ENCODE peak calls at places on chromosomes 1 and 21, in seven cellular contexts. One of them, this sample, is unnamed.

GRCh38 chr1:103341377-103341880 is 184.1 kb upstream of the RNPC3 start:
- DNase-seq in HFF-Myc: no peak
- DNase-seq in colonic mucosa: no peak
- DNase-seq in Caco-2: no peak
- DNase-seq in upper lobe of right lung: no peak
- DNase-seq in cardiac muscle cell: no peak
- DNase-seq in brain microvascular endothelial cell: no peak
- DNase-seq in this sample: no peak

GRCh38 chr1:33442141-33442540 is 11.2 kb upstream of the PHC2 start:
- DNase-seq in HFF-Myc: no peak
- DNase-seq in colonic mucosa: no peak
- DNase-seq in Caco-2: no peak
- DNase-seq in upper lobe of right lung: no peak
- DNase-seq in cardiac muscle cell: no peak
- DNase-seq in brain microvascular endothelial cell: no peak
- DNase-seq in this sample: no peak

GRCh38 chr1:39996396-39997004 is 41.6 kb downstream of the MFSD2A start:
- DNase-seq in HFF-Myc: no peak
- DNase-seq in colonic mucosa: no peak
- DNase-seq in Caco-2: no peak
- DNase-seq in upper lobe of right lung: no peak
- DNase-seq in cardiac muscle cell: no peak
- DNase-seq in brain microvascular endothelial cell: no peak
- DNase-seq in this sample: no peak

GRCh38 chr1:172105230-172105629 is 263.9 kb downstream of the DNM3 start:
- DNase-seq in HFF-Myc: no peak
- DNase-seq in colonic mucosa: no peak
- DNase-seq in Caco-2: no peak
- DNase-seq in upper lobe of right lung: no peak
- DNase-seq in cardiac muscle cell: no peak
- DNase-seq in brain microvascular endothelial cell: no peak
- DNase-seq in this sample: no peak

GRCh38 chr1:229254910-229255541 is 15.9 kb upstream of the RAB4A start:
- DNase-seq in HFF-Myc: no peak
- DNase-seq in colonic mucosa: no peak
- DNase-seq in Caco-2: no peak
- DNase-seq in upper lobe of right lung: no peak
- DNase-seq in cardiac muscle cell: no peak
- DNase-seq in brain microvascular endothelial cell: no peak
- DNase-seq in this sample: peak

GRCh38 chr1:208654241-208654640 is 410.1 kb upstream of the PLXNA2 start:
- DNase-seq in HFF-Myc: no peak
- DNase-seq in colonic mucosa: peak
- DNase-seq in Caco-2: peak
- DNase-seq in upper lobe of right lung: no peak
- DNase-seq in cardiac muscle cell: peak
- DNase-seq in brain microvascular endothelial cell: peak
- DNase-seq in this sample: peak

GRCh38 chr1:41891403-41891896 is 27.3 kb downstream of the HIVEP3 start:
- DNase-seq in HFF-Myc: no peak
- DNase-seq in colonic mucosa: peak
- DNase-seq in Caco-2: no peak
- DNase-seq in upper lobe of right lung: peak
- DNase-seq in cardiac muscle cell: no peak
- DNase-seq in brain microvascular endothelial cell: no peak
- DNase-seq in this sample: peak

GRCh38 chr1:3679098-3679555 is 26.8 kb downstream of the TP73 start:
- DNase-seq in HFF-Myc: no peak
- DNase-seq in colonic mucosa: no peak
- DNase-seq in Caco-2: no peak
- DNase-seq in upper lobe of right lung: no peak
- DNase-seq in cardiac muscle cell: no peak
- DNase-seq in brain microvascular endothelial cell: no peak
- DNase-seq in this sample: no peak

GRCh38 chr1:14666376-14666775 is 67.9 kb downstream of the KAZN start:
- DNase-seq in HFF-Myc: no peak
- DNase-seq in colonic mucosa: no peak
- DNase-seq in Caco-2: no peak
- DNase-seq in upper lobe of right lung: no peak
- DNase-seq in cardiac muscle cell: no peak
- DNase-seq in brain microvascular endothelial cell: no peak
- DNase-seq in this sample: peak

GRCh38 chr1:63721531-63722189 is 52.2 kb upstream of the ROR1 start:
- DNase-seq in HFF-Myc: no peak
- DNase-seq in colonic mucosa: no peak
- DNase-seq in Caco-2: no peak
- DNase-seq in upper lobe of right lung: no peak
- DNase-seq in cardiac muscle cell: peak
- DNase-seq in brain microvascular endothelial cell: peak
- DNase-seq in this sample: peak

DNA sequence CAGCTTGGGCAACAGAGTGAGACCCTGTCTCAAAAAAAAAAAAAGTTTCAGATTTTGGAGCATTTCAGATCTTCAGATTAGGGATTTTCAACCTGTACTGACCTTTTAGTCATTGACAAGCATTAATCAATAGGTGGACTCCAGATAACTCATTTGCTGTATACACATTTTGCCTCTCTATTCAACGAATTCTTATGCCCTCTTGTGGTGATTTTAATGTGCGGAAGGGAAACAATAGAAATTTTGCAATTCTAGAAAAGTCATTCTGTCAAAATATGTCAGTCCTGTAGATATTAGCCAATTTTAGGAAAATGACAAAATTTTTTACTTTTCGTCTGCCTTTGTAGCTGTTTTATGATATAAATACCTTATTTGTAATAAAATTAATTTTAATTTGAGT is 11.6 kb upstream of the OR2G2 start:
- DNase-seq in HFF-Myc: no peak
- DNase-seq in colonic mucosa: no peak
- DNase-seq in Caco-2: peak
- DNase-seq in upper lobe of right lung: no peak
- DNase-seq in cardiac muscle cell: peak
- DNase-seq in brain microvascular endothelial cell: no peak
- DNase-seq in this sample: peak
- TF ChIP-seq CTCF in HFF-Myc: no peak
- TF ChIP-seq CTCF in colonic mucosa: peak
- TF ChIP-seq CTCF in Caco-2: peak
- TF ChIP-seq CTCF in upper lobe of right lung: peak
- TF ChIP-seq CTCF in cardiac muscle cell: peak
- TF ChIP-seq CTCF in brain microvascular endothelial cell: no peak
- TF ChIP-seq CTCF in this sample: peak

GRCh38 chr1:218346391-218347204 is 1.5 kb downstream of the TGFB2 start:
- DNase-seq in HFF-Myc: no peak
- DNase-seq in colonic mucosa: no peak
- DNase-seq in Caco-2: peak
- DNase-seq in upper lobe of right lung: no peak
- DNase-seq in cardiac muscle cell: no peak
- DNase-seq in brain microvascular endothelial cell: no peak
- DNase-seq in this sample: peak
- H3K4me3 ChIP-seq in HFF-Myc: peak
- H3K4me3 ChIP-seq in colonic mucosa: peak
- H3K4me3 ChIP-seq in Caco-2: peak
- H3K4me3 ChIP-seq in upper lobe of right lung: peak
- H3K4me3 ChIP-seq in cardiac muscle cell: peak
- H3K4me3 ChIP-seq in brain microvascular endothelial cell: peak
- H3K4me3 ChIP-seq in this sample: peak

DNA sequence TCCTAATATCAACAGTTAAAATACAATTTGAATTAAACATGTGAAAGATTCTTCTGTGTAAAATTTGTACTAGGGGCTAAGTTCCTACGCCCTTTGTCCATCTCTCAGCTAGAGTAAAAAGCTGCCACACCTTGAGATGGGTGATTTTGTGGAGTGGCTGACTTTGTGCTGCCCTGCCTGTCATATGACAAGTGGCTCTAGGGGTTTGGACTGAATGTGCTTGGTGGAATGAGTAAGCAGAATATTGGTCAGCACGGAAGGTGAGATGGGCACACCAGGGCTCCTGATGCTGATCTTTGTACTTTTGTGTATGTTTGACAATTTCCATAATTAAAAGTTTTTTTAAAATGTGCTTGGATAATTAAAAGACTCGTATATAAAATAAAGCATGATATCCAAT is 133.6 kb upstream of the SLC45A1 start:
- DNase-seq in HFF-Myc: no peak
- DNase-seq in colonic mucosa: no peak
- DNase-seq in Caco-2: no peak
- DNase-seq in upper lobe of right lung: no peak
- DNase-seq in cardiac muscle cell: no peak
- DNase-seq in brain microvascular endothelial cell: no peak
- DNase-seq in this sample: no peak
- TF ChIP-seq CTCF in HFF-Myc: no peak
- TF ChIP-seq CTCF in colonic mucosa: no peak
- TF ChIP-seq CTCF in Caco-2: no peak
- TF ChIP-seq CTCF in upper lobe of right lung: no peak
- TF ChIP-seq CTCF in cardiac muscle cell: no peak
- TF ChIP-seq CTCF in brain microvascular endothelial cell: no peak
- TF ChIP-seq CTCF in this sample: no peak

DNA sequence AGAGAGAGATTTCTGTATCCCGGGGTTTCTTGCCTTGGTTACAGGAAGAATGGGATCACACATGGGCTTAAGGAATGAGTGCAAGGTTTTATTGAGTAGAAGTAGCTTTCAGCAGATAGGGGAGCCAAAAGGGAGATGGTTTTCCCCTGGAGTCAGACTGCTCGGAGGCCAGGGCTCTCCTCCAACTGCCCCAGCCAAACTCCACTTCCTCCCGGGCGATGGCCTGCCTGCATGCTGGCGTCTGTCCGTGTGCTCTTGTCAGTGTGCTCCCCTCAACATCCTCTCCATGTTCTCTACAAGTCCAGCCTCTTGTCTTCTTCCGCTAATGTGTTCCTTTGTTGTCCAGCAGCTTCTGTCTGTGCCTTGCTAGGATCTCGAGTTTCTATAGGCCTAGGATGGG is 421.3 kb upstream of the ADGRL2 start:
- DNase-seq in HFF-Myc: no peak
- DNase-seq in colonic mucosa: no peak
- DNase-seq in Caco-2: no peak
- DNase-seq in upper lobe of right lung: no peak
- DNase-seq in cardiac muscle cell: no peak
- DNase-seq in brain microvascular endothelial cell: no peak
- DNase-seq in this sample: no peak
- H3K4me3 ChIP-seq in HFF-Myc: no peak
- H3K4me3 ChIP-seq in colonic mucosa: no peak
- H3K4me3 ChIP-seq in Caco-2: no peak
- H3K4me3 ChIP-seq in upper lobe of right lung: no peak
- H3K4me3 ChIP-seq in cardiac muscle cell: no peak
- H3K4me3 ChIP-seq in brain microvascular endothelial cell: no peak
- H3K4me3 ChIP-seq in this sample: no peak

GRCh38 chr1:53186533-53186932 is 10.1 kb upstream of the CPT2 start:
- DNase-seq in HFF-Myc: no peak
- DNase-seq in colonic mucosa: peak
- DNase-seq in Caco-2: no peak
- DNase-seq in upper lobe of right lung: no peak
- DNase-seq in cardiac muscle cell: no peak
- DNase-seq in brain microvascular endothelial cell: no peak
- DNase-seq in this sample: no peak

GRCh38 chr1:53187371-53187770 is 9.3 kb upstream of the CPT2 start:
- DNase-seq in HFF-Myc: no peak
- DNase-seq in colonic mucosa: no peak
- DNase-seq in Caco-2: no peak
- DNase-seq in upper lobe of right lung: no peak
- DNase-seq in cardiac muscle cell: no peak
- DNase-seq in brain microvascular endothelial cell: no peak
- DNase-seq in this sample: no peak

GRCh38 chr1:53188099-53188498 is 8.5 kb upstream of the CPT2 start:
- DNase-seq in HFF-Myc: no peak
- DNase-seq in colonic mucosa: no peak
- DNase-seq in Caco-2: no peak
- DNase-seq in upper lobe of right lung: no peak
- DNase-seq in cardiac muscle cell: no peak
- DNase-seq in brain microvascular endothelial cell: no peak
- DNase-seq in this sample: no peak

GRCh38 chr1:53189061-53189460 is 7.6 kb upstream of the CPT2 start:
- DNase-seq in HFF-Myc: no peak
- DNase-seq in colonic mucosa: no peak
- DNase-seq in Caco-2: no peak
- DNase-seq in upper lobe of right lung: no peak
- DNase-seq in cardiac muscle cell: no peak
- DNase-seq in brain microvascular endothelial cell: no peak
- DNase-seq in this sample: no peak

DNA sequence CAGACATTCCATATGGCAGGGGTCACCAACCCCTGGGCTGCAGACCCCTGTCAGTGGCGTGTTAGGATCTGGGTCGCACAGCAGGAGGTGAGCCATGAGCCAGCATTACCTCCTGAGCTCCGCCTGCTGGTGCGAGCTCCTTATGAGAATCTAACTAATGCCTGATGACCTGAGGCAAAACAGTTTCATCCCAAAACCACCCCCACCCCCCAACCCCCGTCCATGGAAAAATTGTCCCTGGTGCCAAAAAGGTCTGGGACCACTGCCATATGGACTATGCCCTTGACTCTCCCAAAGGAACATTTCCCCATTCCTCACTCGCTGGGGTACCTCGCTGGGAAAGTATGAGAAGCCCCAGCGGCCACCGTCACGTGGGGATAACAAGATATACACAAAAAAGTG is 6.4 kb upstream of the CPT2 start:
- DNase-seq in HFF-Myc: no peak
- DNase-seq in colonic mucosa: no peak
- DNase-seq in Caco-2: no peak
- DNase-seq in upper lobe of right lung: no peak
- DNase-seq in cardiac muscle cell: no peak
- DNase-seq in brain microvascular endothelial cell: peak
- DNase-seq in this sample: no peak
- TF ChIP-seq CTCF in HFF-Myc: no peak
- TF ChIP-seq CTCF in colonic mucosa: no peak
- TF ChIP-seq CTCF in Caco-2: no peak
- TF ChIP-seq CTCF in upper lobe of right lung: no peak
- TF ChIP-seq CTCF in cardiac muscle cell: no peak
- TF ChIP-seq CTCF in brain microvascular endothelial cell: peak
- TF ChIP-seq CTCF in this sample: peak

GRCh38 chr1:185559151-185559550 is 175.0 kb upstream of the HMCN1 start:
- DNase-seq in HFF-Myc: no peak
- DNase-seq in colonic mucosa: no peak
- DNase-seq in Caco-2: no peak
- DNase-seq in upper lobe of right lung: no peak
- DNase-seq in cardiac muscle cell: no peak
- DNase-seq in brain microvascular endothelial cell: no peak
- DNase-seq in this sample: no peak
- H3K4me3 ChIP-seq in HFF-Myc: no peak
- H3K4me3 ChIP-seq in colonic mucosa: no peak
- H3K4me3 ChIP-seq in Caco-2: no peak
- H3K4me3 ChIP-seq in upper lobe of right lung: no peak
- H3K4me3 ChIP-seq in cardiac muscle cell: no peak
- H3K4me3 ChIP-seq in brain microvascular endothelial cell: no peak
- H3K4me3 ChIP-seq in this sample: no peak

GRCh38 chr21:28742527-28742926 is 250.2 kb downstream of the LTN1 start:
- DNase-seq in HFF-Myc: no peak
- DNase-seq in colonic mucosa: no peak
- DNase-seq in Caco-2: no peak
- DNase-seq in upper lobe of right lung: no peak
- DNase-seq in cardiac muscle cell: no peak
- DNase-seq in brain microvascular endothelial cell: peak
- DNase-seq in this sample: peak
- TF ChIP-seq CTCF in HFF-Myc: peak
- TF ChIP-seq CTCF in colonic mucosa: no peak
- TF ChIP-seq CTCF in Caco-2: no peak
- TF ChIP-seq CTCF in upper lobe of right lung: peak
- TF ChIP-seq CTCF in cardiac muscle cell: peak
- TF ChIP-seq CTCF in brain microvascular endothelial cell: peak
- TF ChIP-seq CTCF in this sample: peak

GRCh38 chr1:232853994-232854532 is 48.8 kb downstream of the MAP10 start:
- DNase-seq in HFF-Myc: peak
- DNase-seq in colonic mucosa: no peak
- DNase-seq in Caco-2: no peak
- DNase-seq in upper lobe of right lung: no peak
- DNase-seq in cardiac muscle cell: no peak
- DNase-seq in brain microvascular endothelial cell: no peak
- DNase-seq in this sample: peak
- H3K4me3 ChIP-seq in HFF-Myc: no peak
- H3K4me3 ChIP-seq in colonic mucosa: no peak
- H3K4me3 ChIP-seq in Caco-2: no peak
- H3K4me3 ChIP-seq in upper lobe of right lung: no peak
- H3K4me3 ChIP-seq in cardiac muscle cell: no peak
- H3K4me3 ChIP-seq in brain microvascular endothelial cell: no peak
- H3K4me3 ChIP-seq in this sample: no peak

GRCh38 chr1:109191377-109191776 is 22.3 kb upstream of the SARS1 start:
- DNase-seq in HFF-Myc: no peak
- DNase-seq in colonic mucosa: no peak
- DNase-seq in Caco-2: no peak
- DNase-seq in upper lobe of right lung: no peak
- DNase-seq in cardiac muscle cell: no peak
- DNase-seq in brain microvascular endothelial cell: no peak
- DNase-seq in this sample: no peak
- TF ChIP-seq CTCF in HFF-Myc: peak
- TF ChIP-seq CTCF in colonic mucosa: no peak
- TF ChIP-seq CTCF in Caco-2: no peak
- TF ChIP-seq CTCF in upper lobe of right lung: no peak
- TF ChIP-seq CTCF in cardiac muscle cell: no peak
- TF ChIP-seq CTCF in brain microvascular endothelial cell: peak
- TF ChIP-seq CTCF in this sample: peak